ENCODE peak calls at places on chromosomes 11 and 22, in six cellular contexts. X is GM23248, Q is GF-D8, B is SHP77, O is thyroid gland, S is KBM-7. A is an unnamed sample.

GRCh38 chr11:123203471-123203870 is 8.4 kb upstream of the CLMP start:
- DNase-seq in X (no peak), Q (no peak), B (no peak), O (no peak), S (no peak), A (no peak)

GRCh38 chr11:109371444-109372176 is 50.4 kb upstream of the C11orf87 start:
- DNase-seq in X (peak; percentile 24), Q (no peak), B (no peak), O (no peak), S (no peak), A (no peak)

GRCh38 chr22:46063861-46064235 is 86.5 kb upstream of the PPARA start:
- DNase-seq in X (peak; percentile 65), Q (no peak), B (no peak), O (no peak), S (no peak), A (no peak)

GRCh38 chr11:72716291-72716690 is 35.9 kb downstream of the ARAP1 start:
- DNase-seq in X (no peak), Q (no peak), B (no peak), O (no peak), S (no peak), A (no peak)

GRCh38 chr11:13216019-13217006 is 61.3 kb upstream of the BMAL1 start:
- DNase-seq in X (peak; percentile 99), Q (no peak), B (no peak), O (no peak), S (no peak), A (no peak)

GRCh38 chr11:95680169-95680929 is 109.2 kb downstream of the FAM76B start:
- DNase-seq in X (peak; percentile 90), Q (no peak), B (no peak), O (no peak), S (no peak), A (no peak)

GRCh38 chr11:9738126-9738525 is 74.2 kb downstream of the SWAP70 start:
- DNase-seq in X (no peak), Q (no peak), B (no peak), O (peak; percentile 42), S (no peak), A (no peak)

GRCh38 chr22:32717337-32718240 is 83.9 kb upstream of the TIMP3 start:
- DNase-seq in X (no peak), Q (no peak), B (no peak), O (peak; percentile 45), S (no peak), A (no peak)

GRCh38 chr11:95231881-95232605 is 1.0 kb upstream of the SESN3 start:
- DNase-seq in X (peak; percentile 82), Q (no peak), B (peak; percentile 86), O (peak; percentile 65), S (no peak), A (peak; percentile 55)

GRCh38 chr11:76805206-76805913 is 22.2 kb downstream of the TSKU start:
- DNase-seq in X (peak; percentile 56), Q (no peak), B (no peak), O (no peak), S (peak; percentile 47), A (no peak)

GRCh38 chr11:10305964-10306918 is 1.4 kb downstream of the ADM start:
- DNase-seq in X (peak; percentile 49), Q (no peak), B (no peak), O (peak; percentile 50), S (no peak), A (no peak)

GRCh38 chr11:132220464-132220863 is 850.0 kb downstream of the NTM start:
- DNase-seq in X (peak; percentile 91), Q (no peak), B (no peak), O (no peak), S (no peak), A (no peak)

GRCh38 chr22:45428391-45429385 is 15.2 kb downstream of the RIBC2 start:
- DNase-seq in X (no peak), Q (no peak), B (no peak), O (no peak), S (no peak), A (no peak)

GRCh38 chr11:1819115-1819514 is 15.7 kb upstream of the SYT8 start:
- DNase-seq in X (no peak), Q (no peak), B (no peak), O (no peak), S (no peak), A (no peak)

GRCh38 chr22:49760630-49761571 is 66.8 kb downstream of the BRD1 start:
- DNase-seq in X (no peak), Q (peak; percentile 16), B (no peak), O (no peak), S (peak; percentile 39), A (no peak)

GRCh38 chr11:96413408-96413807 is 23.6 kb downstream of the JRKL start:
- DNase-seq in X (no peak), Q (no peak), B (no peak), O (no peak), S (no peak), A (no peak)

GRCh38 chr11:36409152-36409713 is 100.8 kb downstream of the TRAF6 start:
- DNase-seq in X (no peak), Q (peak; percentile 54), B (no peak), O (no peak), S (peak; percentile 95), A (no peak)

GRCh38 chr22:50067244-50067643 is 9.1 kb upstream of the TTLL8 start:
- DNase-seq in X (no peak), Q (no peak), B (no peak), O (no peak), S (no peak), A (no peak)

GRCh38 chr22:38317237-38317994 is at the start of gene CSNK1E:
- DNase-seq in X (peak; percentile 87), Q (no peak), B (peak; percentile 48), O (peak; percentile 79), S (peak; percentile 47), A (no peak)

GRCh38 chr22:45460288-45461109 is 42.2 kb upstream of the FBLN1 start:
- DNase-seq in X (peak; percentile 32), Q (no peak), B (no peak), O (no peak), S (no peak), A (no peak)

GRCh38 chr11:68116892-68117435 is 4.2 kb downstream of the CHKA start:
- DNase-seq in X (no peak), Q (no peak), B (no peak), O (no peak), S (no peak), A (no peak)

GRCh38 chr11:116641561-116642045 is 131.2 kb downstream of the BUD13 start:
- DNase-seq in X (peak; percentile 32), Q (no peak), B (peak; percentile 33), O (peak; percentile 59), S (peak; percentile 30), A (peak; percentile 19)

GRCh38 chr11:38060930-38061329 is 1462.9 kb upstream of the RAG2 start:
- DNase-seq in X (no peak), Q (no peak), B (no peak), O (no peak), S (no peak), A (no peak)

GRCh38 chr22:44667276-44667675 is 34.7 kb upstream of the PRR5 start:
- DNase-seq in X (no peak), Q (no peak), B (no peak), O (no peak), S (no peak), A (no peak)

GRCh38 chr11:10044618-10045017 is 249.4 kb downstream of the SBF2 start:
- DNase-seq in X (peak; percentile 15), Q (no peak), B (no peak), O (no peak), S (peak; percentile 51), A (no peak)

GRCh38 chr11:115912484-115912945 is 408.3 kb upstream of the CADM1 start:
- DNase-seq in X (no peak), Q (no peak), B (no peak), O (peak; percentile 35), S (no peak), A (peak; percentile 28)

GRCh38 chr11:120914021-120914420 is 109.9 kb upstream of the TBCEL start:
- DNase-seq in X (no peak), Q (no peak), B (no peak), O (no peak), S (no peak), A (no peak)

GRCh38 chr11:57638811-57639320 is 10.8 kb downstream of the YPEL4 start:
- DNase-seq in X (peak; percentile 24), Q (no peak), B (no peak), O (peak; percentile 22), S (no peak), A (no peak)

GRCh38 chr11:34439521-34440258 is 956 bp downstream of the CAT start:
- DNase-seq in X (peak; percentile 6), Q (no peak), B (no peak), O (no peak), S (no peak), A (no peak)

GRCh38 chr22:30460147-30460546 is 11.7 kb downstream of the SEC14L3 start:
- DNase-seq in X (no peak), Q (no peak), B (no peak), O (no peak), S (no peak), A (no peak)

GRCh38 chr11:4684631-4685285 is 12.9 kb downstream of the OR51E2 start:
- DNase-seq in X (no peak), Q (no peak), B (no peak), O (no peak), S (no peak), A (no peak)

GRCh38 chr11:22657101-22657694 is 9.2 kb upstream of the GAS2 start:
- DNase-seq in X (no peak), Q (no peak), B (no peak), O (no peak), S (no peak), A (no peak)

GRCh38 chr22:48580481-48580970 is 1247.1 kb downstream of the BRD1 start:
- DNase-seq in X (no peak), Q (no peak), B (no peak), O (no peak), S (no peak), A (no peak)

GRCh38 chr22:21951931-21952465 is 650 bp downstream of the PPM1F start:
- DNase-seq in X (peak; percentile 76), Q (no peak), B (no peak), O (peak; percentile 58), S (no peak), A (no peak)

GRCh38 chr11:126430581-126431320 is 75.3 kb downstream of the ST3GAL4 start:
- DNase-seq in X (peak; percentile 51), Q (no peak), B (no peak), O (no peak), S (no peak), A (no peak)

GRCh38 chr11:43942651-43943356 is 367 bp downstream of the C11orf96 start:
- DNase-seq in X (peak; percentile 63), Q (no peak), B (no peak), O (no peak), S (peak; percentile 49), A (no peak)

GRCh38 chr22:30453731-30454510 is 17.9 kb downstream of the SEC14L3 start:
- DNase-seq in X (peak; percentile 15), Q (peak; percentile 14), B (no peak), O (peak; percentile 55), S (peak; percentile 72), A (no peak)